ENCODE peak calls at places on chromosome 13, in eight cellular contexts. R, F, O, I, Y, C, G and K are unnamed samples.

GRCh38 chr13:26485786-26486185 is 71.7 kb upstream of the WASF3 start:
- DNase-seq in R (no peak), F (no peak), O (no peak), I (peak; percentile 31), Y (no peak), C (no peak), G (no peak), K (no peak)

GRCh38 chr13:44425041-44425814 is 51.6 kb downstream of the SERP2 start:
- DNase-seq in R (no peak), F (no peak), O (no peak), I (no peak), Y (no peak), C (no peak), G (peak; percentile 64), K (peak; percentile 89)

GRCh38 chr13:93794197-93794885 is 567.7 kb downstream of the GPC6 start:
- DNase-seq in R (no peak), F (no peak), O (no peak), I (no peak), Y (no peak), C (no peak), G (no peak), K (no peak)

GRCh38 chr13:25248071-25248470 is 39.2 kb downstream of the MTMR6 start:
- DNase-seq in R (no peak), F (no peak), O (no peak), I (no peak), Y (no peak), C (no peak), G (no peak), K (no peak)

GRCh38 chr13:73598021-73598712 is 536.0 kb downstream of the KLF12 start:
- DNase-seq in R (no peak), F (no peak), O (no peak), I (no peak), Y (no peak), C (no peak), G (no peak), K (no peak)

GRCh38 chr13:112905990-112906641 is 62.9 kb upstream of the MCF2L start:
- DNase-seq in R (no peak), F (no peak), O (peak; percentile 71), I (no peak), Y (no peak), C (no peak), G (no peak), K (no peak)

GRCh38 chr13:26280295-26280694 is 26.4 kb downstream of the CDK8 start:
- DNase-seq in R (no peak), F (no peak), O (no peak), I (no peak), Y (no peak), C (no peak), G (no peak), K (no peak)

GRCh38 chr13:109785141-109785891 is 1.1 kb downstream of the IRS2 start:
- DNase-seq in R (peak; percentile 66), F (peak; percentile 67), O (no peak), I (peak; percentile 55), Y (no peak), C (no peak), G (peak; percentile 23), K (no peak)

GRCh38 chr13:27533155-27533643 is 82.8 kb upstream of the MTIF3 start:
- DNase-seq in R (peak; percentile 39), F (peak; percentile 90), O (no peak), I (peak; percentile 85), Y (peak; percentile 19), C (peak; percentile 59), G (no peak), K (peak; percentile 75)

GRCh38 chr13:25902946-25903345 is 148.9 kb downstream of the SHISA2 start:
- DNase-seq in R (no peak), F (no peak), O (no peak), I (no peak), Y (no peak), C (no peak), G (no peak), K (no peak)